ENCODE peak calls at places on chromosomes 13 and 19, in nine cellular contexts. One of them, this sample, is unnamed.

GRCh38 chr19:47618771-47619170 is 9.8 kb downstream of the BICRA start:
- DNase-seq in neural progenitor cell: no peak
- DNase-seq in PC-3: no peak
- DNase-seq in K562: no peak
- DNase-seq in fibroblast of lung: peak; percentile 70
- DNase-seq in GM23248: peak; percentile 55
- DNase-seq in MM.1S: no peak
- DNase-seq in HCT116: no peak
- DNase-seq in PC-9: no peak
- DNase-seq in this sample: no peak

GRCh38 chr19:44943801-44944249 is 1.8 kb downstream of the APOC4 start:
- DNase-seq in PC-3: no peak
- DNase-seq in neural progenitor cell: no peak
- DNase-seq in MM.1S: no peak
- DNase-seq in K562: peak; percentile 75
- DNase-seq in GM23248: peak; percentile 69
- DNase-seq in HCT116: no peak
- DNase-seq in PC-9: no peak
- DNase-seq in fibroblast of lung: no peak
- DNase-seq in this sample: no peak

GRCh38 chr13:67015976-67016600 is 214.0 kb downstream of the PCDH9 start:
- DNase-seq in GM23248: no peak
- DNase-seq in PC-3: no peak
- DNase-seq in PC-9: no peak
- DNase-seq in K562: no peak
- DNase-seq in neural progenitor cell: no peak
- DNase-seq in MM.1S: no peak
- DNase-seq in HCT116: no peak
- DNase-seq in fibroblast of lung: no peak
- DNase-seq in this sample: peak; percentile 66

GRCh38 chr13:34179481-34179880 is 361.5 kb downstream of the RFC3 start:
- DNase-seq in MM.1S: no peak
- DNase-seq in PC-9: no peak
- DNase-seq in GM23248: peak; percentile 23
- DNase-seq in neural progenitor cell: peak; percentile 51
- DNase-seq in PC-3: no peak
- DNase-seq in fibroblast of lung: peak; percentile 58
- DNase-seq in HCT116: no peak
- DNase-seq in K562: no peak
- DNase-seq in this sample: no peak

GRCh38 chr19:48061401-48062344 is 17.8 kb upstream of the CABP5 start:
- DNase-seq in HCT116: no peak
- DNase-seq in fibroblast of lung: no peak
- DNase-seq in K562: no peak
- DNase-seq in neural progenitor cell: no peak
- DNase-seq in GM23248: no peak
- DNase-seq in PC-9: no peak
- DNase-seq in MM.1S: no peak
- DNase-seq in PC-3: no peak
- DNase-seq in this sample: no peak

GRCh38 chr13:50512602-50513527 is 330.6 kb downstream of the DLEU7 start:
- DNase-seq in PC-3: peak; percentile 54
- DNase-seq in K562: no peak
- DNase-seq in MM.1S: peak; percentile 80
- DNase-seq in PC-9: no peak
- DNase-seq in fibroblast of lung: peak; percentile 72
- DNase-seq in HCT116: no peak
- DNase-seq in neural progenitor cell: peak; percentile 28
- DNase-seq in GM23248: peak; percentile 68
- DNase-seq in this sample: no peak

GRCh38 chr13:107185889-107186288 is 618.0 kb upstream of the ARGLU1 start:
- DNase-seq in fibroblast of lung: peak; percentile 61
- DNase-seq in PC-3: peak; percentile 43
- DNase-seq in HCT116: no peak
- DNase-seq in MM.1S: no peak
- DNase-seq in GM23248: peak; percentile 64
- DNase-seq in PC-9: no peak
- DNase-seq in neural progenitor cell: no peak
- DNase-seq in K562: no peak
- DNase-seq in this sample: no peak

GRCh38 chr19:33296473-33297060 is 5.8 kb downstream of the CEBPA start:
- DNase-seq in K562: no peak
- DNase-seq in GM23248: peak; percentile 12
- DNase-seq in neural progenitor cell: no peak
- DNase-seq in PC-9: no peak
- DNase-seq in MM.1S: no peak
- DNase-seq in HCT116: no peak
- DNase-seq in PC-3: no peak
- DNase-seq in fibroblast of lung: no peak
- DNase-seq in this sample: no peak

GRCh38 chr13:102960959-102961358 is 105.3 kb downstream of the SLC10A2 start:
- DNase-seq in neural progenitor cell: no peak
- DNase-seq in K562: no peak
- DNase-seq in MM.1S: no peak
- DNase-seq in PC-9: no peak
- DNase-seq in GM23248: no peak
- DNase-seq in HCT116: no peak
- DNase-seq in PC-3: no peak
- DNase-seq in fibroblast of lung: no peak
- DNase-seq in this sample: no peak

GRCh38 chr19:46221981-46222610 is 7.4 kb upstream of the IGFL1 start:
- DNase-seq in PC-3: peak; percentile 85
- DNase-seq in MM.1S: no peak
- DNase-seq in K562: no peak
- DNase-seq in GM23248: peak; percentile 90
- DNase-seq in PC-9: peak; percentile 99
- DNase-seq in fibroblast of lung: peak; percentile 73
- DNase-seq in neural progenitor cell: no peak
- DNase-seq in HCT116: no peak
- DNase-seq in this sample: peak; percentile 34

GRCh38 chr13:39603424-39603947 is 493 bp upstream of the LHFPL6 start:
- DNase-seq in HCT116: no peak
- DNase-seq in PC-3: peak; percentile 16
- DNase-seq in fibroblast of lung: peak; percentile 34
- DNase-seq in K562: no peak
- DNase-seq in PC-9: no peak
- DNase-seq in GM23248: peak; percentile 70
- DNase-seq in MM.1S: no peak
- DNase-seq in neural progenitor cell: peak; percentile 29
- DNase-seq in this sample: peak; percentile 45

GRCh38 chr13:112931028-112931934 is 37.7 kb upstream of the MCF2L start:
- DNase-seq in PC-3: peak; percentile 80
- DNase-seq in neural progenitor cell: peak; percentile 73
- DNase-seq in K562: peak; percentile 42
- DNase-seq in GM23248: peak; percentile 81
- DNase-seq in fibroblast of lung: peak; percentile 45
- DNase-seq in PC-9: peak; percentile 56
- DNase-seq in MM.1S: peak; percentile 93
- DNase-seq in HCT116: peak; percentile 46
- DNase-seq in this sample: peak; percentile 64

GRCh38 chr13:52847322-52847681 is 1.1 kb downstream of the PCDH8 start:
- DNase-seq in MM.1S: no peak
- DNase-seq in neural progenitor cell: no peak
- DNase-seq in PC-9: no peak
- DNase-seq in PC-3: no peak
- DNase-seq in K562: no peak
- DNase-seq in GM23248: no peak
- DNase-seq in fibroblast of lung: no peak
- DNase-seq in HCT116: no peak
- DNase-seq in this sample: no peak
- H3K4me3 ChIP-seq in MM.1S: no peak overlapping the region
- H3K4me3 ChIP-seq in neural progenitor cell: peak overlapping the region; percentile 29
- H3K4me3 ChIP-seq in PC-9: no peak overlapping the region
- H3K4me3 ChIP-seq in PC-3: no peak overlapping the region
- H3K4me3 ChIP-seq in K562: no peak overlapping the region
- H3K4me3 ChIP-seq in GM23248: no peak overlapping the region
- H3K4me3 ChIP-seq in fibroblast of lung: no peak overlapping the region
- H3K4me3 ChIP-seq in HCT116: no peak overlapping the region
- H3K4me3 ChIP-seq in this sample: peak overlapping the region; percentile 28

DNA sequence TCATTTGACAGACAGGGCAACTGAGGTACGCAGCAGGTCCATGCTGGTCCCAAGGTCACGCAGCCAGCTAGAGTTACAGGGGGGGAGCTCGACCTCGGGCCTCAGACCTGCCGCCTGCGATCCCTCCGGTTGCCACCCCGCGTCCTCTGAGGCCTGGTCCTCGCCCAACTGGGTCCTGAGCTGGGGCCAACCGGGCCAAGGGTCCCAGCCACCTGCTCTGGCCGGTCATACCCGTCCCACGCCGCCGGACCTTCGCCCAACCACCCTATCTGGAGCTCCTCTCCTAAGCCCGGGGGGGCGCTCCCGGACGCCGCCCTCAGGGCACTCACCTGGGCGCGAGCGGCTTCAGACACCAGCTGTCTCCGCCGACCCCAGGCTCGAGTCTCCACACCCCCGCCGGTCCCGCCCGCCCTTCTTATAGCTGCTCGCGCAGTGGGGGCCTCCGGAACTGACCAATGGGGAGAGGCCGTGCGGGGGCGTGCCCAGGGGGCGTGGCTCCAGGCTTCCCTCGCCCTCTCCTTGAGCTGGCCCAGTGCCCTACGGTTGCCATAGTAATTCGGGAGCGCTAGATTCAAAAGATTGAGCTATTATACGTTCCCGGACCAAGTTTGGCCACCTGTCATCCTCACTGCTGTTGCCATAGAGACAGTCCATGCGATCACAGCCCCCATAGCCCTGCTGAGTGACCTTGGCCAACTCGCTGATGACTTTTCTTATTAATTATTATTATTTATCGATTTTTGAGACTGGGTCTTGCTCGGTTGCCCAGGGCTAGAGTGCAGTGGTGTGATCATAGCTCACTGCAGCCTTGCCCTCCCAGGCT is at the start of gene PLIN5:
- DNase-seq in PC-3: peak; percentile 83
- DNase-seq in K562: peak; percentile 99
- DNase-seq in neural progenitor cell: peak; percentile 95
- DNase-seq in HCT116: peak; percentile 65
- DNase-seq in MM.1S: peak; percentile 35
- DNase-seq in fibroblast of lung: peak; percentile 29
- DNase-seq in PC-9: peak; percentile 55
- DNase-seq in GM23248: peak; percentile 40
- DNase-seq in this sample: peak; percentile 92
- TF ChIP-seq EZH2 in PC-3: no peak
- TF ChIP-seq EZH2 in K562: no peak
- TF ChIP-seq EZH2 in neural progenitor cell: no peak
- TF ChIP-seq EZH2 in HCT116: no peak
- TF ChIP-seq EZH2 in MM.1S: no peak
- TF ChIP-seq EZH2 in fibroblast of lung: no peak
- TF ChIP-seq EZH2 in PC-9: no peak
- TF ChIP-seq EZH2 in GM23248: no peak
- TF ChIP-seq EZH2 in this sample: no peak

GRCh38 chr19:5292453-5292842 is 48.2 kb downstream of the PTPRS start:
- DNase-seq in MM.1S: no peak
- DNase-seq in K562: no peak
- DNase-seq in neural progenitor cell: no peak
- DNase-seq in PC-3: peak; percentile 38
- DNase-seq in fibroblast of lung: no peak
- DNase-seq in PC-9: no peak
- DNase-seq in HCT116: no peak
- DNase-seq in GM23248: peak; percentile 67
- DNase-seq in this sample: peak; percentile 74
- H3K4me3 ChIP-seq in MM.1S: no peak overlapping the region
- H3K4me3 ChIP-seq in K562: peak overlapping the region; percentile 72
- H3K4me3 ChIP-seq in neural progenitor cell: peak overlapping the region; percentile 96
- H3K4me3 ChIP-seq in PC-3: peak overlapping the region; percentile 85
- H3K4me3 ChIP-seq in fibroblast of lung: peak overlapping the region; percentile 79
- H3K4me3 ChIP-seq in PC-9: peak overlapping the region; percentile 58
- H3K4me3 ChIP-seq in HCT116: peak overlapping the region; percentile 69
- H3K4me3 ChIP-seq in GM23248: peak overlapping the region; percentile 81
- H3K4me3 ChIP-seq in this sample: peak overlapping the region; percentile 69

DNA sequence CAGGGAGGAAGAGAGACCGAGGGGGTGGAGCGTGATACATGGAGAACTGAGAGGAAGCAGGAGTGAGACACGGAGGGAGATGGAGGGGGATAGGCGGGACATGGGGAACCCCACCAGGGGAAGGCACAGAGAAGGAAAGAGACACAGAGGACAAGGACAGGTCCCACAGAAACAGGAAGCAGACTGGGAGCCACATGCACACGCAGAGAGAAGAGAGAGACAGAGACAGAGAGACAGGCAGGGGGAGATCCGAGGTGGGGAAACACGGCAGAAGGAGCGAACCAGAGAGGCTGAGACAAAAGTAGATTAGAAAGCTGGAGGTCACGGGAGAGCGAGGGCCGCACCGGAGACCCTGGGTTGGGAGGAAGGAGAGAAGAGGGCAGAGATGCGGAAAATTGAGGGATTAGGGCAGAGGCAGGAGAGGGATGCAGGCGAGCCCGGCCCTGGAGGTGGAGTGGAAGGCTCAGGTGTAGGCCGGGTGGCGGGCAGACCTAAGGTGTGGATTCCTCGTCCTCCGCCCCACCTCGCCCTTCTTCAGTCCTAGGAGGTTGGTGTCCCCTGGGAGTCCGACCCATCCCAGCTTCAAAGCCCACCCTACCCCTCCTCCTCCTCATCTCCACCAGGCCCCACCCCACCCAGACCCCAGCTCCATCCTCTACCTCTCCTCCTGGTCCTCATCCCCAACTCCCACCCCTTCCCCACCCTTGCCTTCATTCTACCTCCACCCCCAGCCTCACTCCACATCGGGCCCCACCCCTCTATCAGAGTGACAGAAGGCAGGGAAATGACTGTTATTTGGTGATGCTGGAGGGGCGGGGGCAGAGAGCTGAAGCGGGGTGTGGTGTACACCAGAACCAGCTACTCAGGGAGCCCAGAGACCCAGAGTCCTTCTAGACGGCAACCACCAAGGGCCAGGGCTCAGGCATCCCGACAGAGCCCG is 6.7 kb downstream of the ERFL start:
- DNase-seq in GM23248: no peak
- DNase-seq in HCT116: no peak
- DNase-seq in MM.1S: no peak
- DNase-seq in PC-9: no peak
- DNase-seq in fibroblast of lung: no peak
- DNase-seq in PC-3: no peak
- DNase-seq in neural progenitor cell: no peak
- DNase-seq in K562: no peak
- DNase-seq in this sample: no peak
- TF ChIP-seq EZH2 in GM23248: peak; percentile 86
- TF ChIP-seq EZH2 in HCT116: no peak
- TF ChIP-seq EZH2 in MM.1S: no peak
- TF ChIP-seq EZH2 in PC-9: no peak
- TF ChIP-seq EZH2 in fibroblast of lung: peak; percentile 92
- TF ChIP-seq EZH2 in PC-3: no peak
- TF ChIP-seq EZH2 in neural progenitor cell: no peak
- TF ChIP-seq EZH2 in K562: no peak
- TF ChIP-seq EZH2 in this sample: no peak

This sample was measured in A673.